ENCODE peak calls at places on chromosomes 12 and 14, in ten cellular contexts. U is endothelial cell; N is tibial nerve; R is NCI-H2081; T is NCI-H446; W is pulmonary artery endothelial cell; O is esophagus muscularis mucosa; P is body of pancreas; L is central memory CD8-positive, alpha-beta T cell; Z is choroid plexus epithelial cell. D is an unnamed sample.

GRCh38 chr12:104064031-104064841 is at the start of gene HCFC2:
- DNase-seq in U (peak; percentile 89), N (peak; percentile 89), R (peak; percentile 90), T (peak; percentile 40), W (peak; percentile 60), O (peak; percentile 97), P (peak; percentile 90), L (peak; percentile 76), Z (peak; percentile 82), D (peak; percentile 96)

GRCh38 chr14:105487449-105487985 is 831 bp downstream of the CRIP1 start:
- DNase-seq in U (no peak), N (no peak), R (no peak), T (no peak), W (no peak), O (no peak), P (no peak), L (peak; percentile 66), Z (no peak), D (no peak)

GRCh38 chr14:51603495-51603894 is 48.2 kb upstream of the FRMD6 start:
- DNase-seq in U (no peak), N (no peak), R (no peak), T (no peak), W (no peak), O (no peak), P (no peak), L (no peak), Z (peak; percentile 52), D (peak; percentile 13)

GRCh38 chr14:102510616-102511520 is 1.3 kb upstream of the ANKRD9 start:
- DNase-seq in U (peak; percentile 56), N (no peak), R (no peak), T (no peak), W (no peak), O (no peak), P (no peak), L (no peak), Z (no peak), D (peak; percentile 86)

GRCh38 chr12:2416158-2416557 is 363.4 kb downstream of the CACNA1C start:
- DNase-seq in U (no peak), N (no peak), R (no peak), T (no peak), W (no peak), O (no peak), P (no peak), L (no peak), Z (no peak), D (no peak)

GRCh38 chr14:102150083-102150482 is 10.4 kb downstream of the WDR20 start:
- DNase-seq in U (no peak), N (no peak), R (no peak), T (no peak), W (no peak), O (no peak), P (no peak), L (no peak), Z (no peak), D (no peak)

GRCh38 chr12:57604454-57605307 is at the start of gene DTX3:
- DNase-seq in U (no peak), N (peak; percentile 43), R (peak; percentile 48), T (no peak), W (no peak), O (no peak), P (peak; percentile 46), L (no peak), Z (peak; percentile 44), D (peak; percentile 64)

GRCh38 chr12:52087961-52088820 is 8.7 kb downstream of the SMIM41 start:
- DNase-seq in U (no peak), N (no peak), R (no peak), T (no peak), W (no peak), O (no peak), P (no peak), L (no peak), Z (no peak), D (no peak)

GRCh38 chr12:3303410-3304136 is 187.4 kb upstream of the PRMT8 start:
- DNase-seq in U (peak; percentile 51), N (no peak), R (peak; percentile 77), T (no peak), W (no peak), O (no peak), P (peak; percentile 35), L (no peak), Z (peak; percentile 22), D (peak; percentile 25)

GRCh38 chr12:100995201-100995600 is 200.6 kb downstream of the ANO4 start:
- DNase-seq in U (no peak), N (no peak), R (no peak), T (no peak), W (no peak), O (no peak), P (no peak), L (no peak), Z (no peak), D (no peak)

GRCh38 chr14:39442293-39442692 is 10.1 kb upstream of the FBXO33 start:
- DNase-seq in U (no peak), N (no peak), R (no peak), T (peak; percentile 47), W (no peak), O (no peak), P (no peak), L (no peak), Z (no peak), D (no peak)

GRCh38 chr14:71183856-71184255 is 276.6 kb downstream of the PCNX1 start:
- DNase-seq in U (no peak), N (no peak), R (no peak), T (peak; percentile 36), W (no peak), O (no peak), P (no peak), L (no peak), Z (no peak), D (no peak)

GRCh38 chr14:73759183-73759713 is 45.1 kb upstream of the PNMA1 start:
- DNase-seq in U (peak; percentile 48), N (no peak), R (peak; percentile 49), T (no peak), W (no peak), O (no peak), P (peak; percentile 61), L (no peak), Z (peak; percentile 69), D (peak; percentile 85)

GRCh38 chr12:27899151-27899661 is 73.3 kb downstream of the PTHLH start:
- DNase-seq in U (no peak), N (no peak), R (no peak), T (no peak), W (no peak), O (no peak), P (no peak), L (no peak), Z (peak; percentile 99), D (peak; percentile 80)

GRCh38 chr12:6369916-6370575 is 5.3 kb downstream of the SCNN1A start:
- DNase-seq in U (no peak), N (no peak), R (no peak), T (no peak), W (no peak), O (no peak), P (no peak), L (no peak), Z (peak; percentile 39), D (no peak)

GRCh38 chr14:103561381-103562134 is 899 bp downstream of the BAG5 start:
- DNase-seq in U (peak; percentile 69), N (no peak), R (peak; percentile 31), T (no peak), W (peak; percentile 26), O (no peak), P (no peak), L (no peak), Z (peak; percentile 69), D (peak; percentile 55)

GRCh38 chr14:104634886-104635570 is 30.5 kb upstream of the TMEM179 start:
- DNase-seq in U (no peak), N (no peak), R (no peak), T (no peak), W (no peak), O (no peak), P (no peak), L (no peak), Z (no peak), D (no peak)

GRCh38 chr14:93135399-93135798 is 19.7 kb upstream of the ITPK1 start:
- DNase-seq in U (no peak), N (no peak), R (no peak), T (no peak), W (no peak), O (no peak), P (peak; percentile 69), L (no peak), Z (no peak), D (no peak)

GRCh38 chr12:49984476-49984890 is 11.7 kb downstream of the AQP6 start:
- DNase-seq in U (no peak), N (no peak), R (no peak), T (no peak), W (no peak), O (no peak), P (no peak), L (no peak), Z (peak; percentile 12), D (no peak)

GRCh38 chr12:58592817-58593216 is 327.5 kb downstream of the LRIG3 start:
- DNase-seq in U (no peak), N (no peak), R (no peak), T (no peak), W (no peak), O (no peak), P (no peak), L (no peak), Z (peak; percentile 19), D (no peak)

GRCh38 chr14:54746019-54746418 is 156.6 kb downstream of the GCH1 start:
- DNase-seq in U (no peak), N (no peak), R (no peak), T (no peak), W (no peak), O (no peak), P (no peak), L (no peak), Z (peak; percentile 36), D (no peak)

GRCh38 chr12:6547987-6548386 is 7.9 kb downstream of the IFFO1 start:
- DNase-seq in U (no peak), N (peak; percentile 61), R (no peak), T (no peak), W (no peak), O (no peak), P (no peak), L (no peak), Z (peak; percentile 73), D (no peak)

GRCh38 chr14:65850429-65851145 is 438.1 kb downstream of the FUT8 start:
- DNase-seq in U (no peak), N (no peak), R (peak; percentile 67), T (peak; percentile 58), W (no peak), O (no peak), P (no peak), L (no peak), Z (no peak), D (no peak)

GRCh38 chr14:76131071-76131985 is 20.4 kb upstream of the GPATCH2L start:
- DNase-seq in U (no peak), N (no peak), R (no peak), T (no peak), W (no peak), O (no peak), P (no peak), L (no peak), Z (no peak), D (no peak)

GRCh38 chr12:67645571-67645970 is 3.0 kb upstream of the DYRK2 start:
- DNase-seq in U (no peak), N (no peak), R (no peak), T (no peak), W (no peak), O (no peak), P (no peak), L (no peak), Z (peak; percentile 69), D (peak; percentile 15)

GRCh38 chr12:95339086-95339788 is 121.6 kb downstream of the VEZT start:
- DNase-seq in U (no peak), N (no peak), R (no peak), T (no peak), W (no peak), O (no peak), P (no peak), L (no peak), Z (no peak), D (no peak)

GRCh38 chr12:4826909-4827308 is 82.8 kb upstream of the KCNA1 start:
- DNase-seq in U (no peak), N (no peak), R (no peak), T (no peak), W (no peak), O (no peak), P (no peak), L (no peak), Z (no peak), D (no peak)

GRCh38 chr14:21039585-21040369 is 2.4 kb upstream of the RNASE7 start:
- DNase-seq in U (peak; percentile 40), N (peak; percentile 57), R (peak; percentile 2), T (peak; percentile 19), W (no peak), O (no peak), P (peak; percentile 69), L (no peak), Z (peak; percentile 88), D (peak; percentile 83)